ENCODE peak calls at places on chromosomes 4 and X, in four cellular contexts. R, Q, B and G are unnamed samples.
A peak's percentile ranks its signal among the peaks of the same experiment; 100 is the strongest.

GRCh38 chr4:74218201-74218600 is 60.3 kb downstream of the MTHFD2L start:
- DNase-seq in R (no peak), Q (no peak), B (no peak), G (no peak)

GRCh38 chrX:2627272-2627867 is 63.7 kb upstream of the CD99 start:
- DNase-seq in R (no peak), Q (peak; percentile 17), B (no peak), G (no peak)

GRCh38 chrX:4670606-4671005 is 957.2 kb upstream of the PRKX start:
- DNase-seq in R (no peak), Q (no peak), B (no peak), G (no peak)

GRCh38 chrX:132025085-132025484 is 2.0 kb downstream of the STK26 start:
- DNase-seq in R (no peak), Q (no peak), B (no peak), G (no peak)

GRCh38 chr4:101331017-101331416 is 16.3 kb downstream of the PPP3CA start:
- DNase-seq in R (no peak), Q (no peak), B (no peak), G (no peak)

GRCh38 chr4:25552580-25553271 is 102.9 kb upstream of the SLC34A2 start:
- DNase-seq in R (no peak), Q (no peak), B (no peak), G (peak; percentile 6)

GRCh38 chr4:147108409-147108808 is 162.7 kb upstream of the TTC29 start:
- DNase-seq in R (no peak), Q (no peak), B (no peak), G (no peak)

GRCh38 chrX:135625995-135626394 is 87.4 kb upstream of the CT45A1 start:
- DNase-seq in R (no peak), Q (peak; percentile 9), B (no peak), G (no peak)

GRCh38 chr4:168440442-168441264 is 39.6 kb downstream of the DDX60L start:
- DNase-seq in R (no peak), Q (no peak), B (no peak), G (no peak)

GRCh38 chr4:6768539-6768905 is 14.0 kb upstream of the KIAA0232 start:
- DNase-seq in R (no peak), Q (no peak), B (no peak), G (no peak)

GRCh38 chr4:183658362-183659028 is 490 bp downstream of the RWDD4 start:
- DNase-seq in R (no peak), Q (peak; percentile 62), B (peak; percentile 8), G (no peak)

GRCh38 chr4:96593422-96593821 is 753.5 kb downstream of the PDHA2 start:
- DNase-seq in R (no peak), Q (no peak), B (no peak), G (no peak)

GRCh38 chr4:78667764-78668163 is 108.4 kb upstream of the BMP2K start:
- DNase-seq in R (no peak), Q (no peak), B (no peak), G (no peak)

GRCh38 chrX:115348440-115349225 is 59.1 kb downstream of the LUZP4 start:
- DNase-seq in R (no peak), Q (no peak), B (no peak), G (no peak)

GRCh38 chr4:40693946-40694345 is 55.8 kb upstream of the NSUN7 start:
- DNase-seq in R (no peak), Q (no peak), B (no peak), G (no peak)

GRCh38 chrX:124098089-124098488 is 136.6 kb downstream of the STAG2 start:
- DNase-seq in R (no peak), Q (no peak), B (no peak), G (no peak)

GRCh38 chr4:15636818-15637217 is 18.3 kb downstream of the FBXL5 start:
- DNase-seq in R (no peak), Q (no peak), B (no peak), G (no peak)

GRCh38 chr4:174105202-174105601 is 178.3 kb downstream of the FBXO8 start:
- DNase-seq in R (no peak), Q (no peak), B (no peak), G (no peak)

GRCh38 chr4:59994118-59994517 is 1206.0 kb upstream of the ADGRL3 start:
- DNase-seq in R (no peak), Q (no peak), B (no peak), G (no peak)

GRCh38 chr4:5395781-5396180 is 312.6 kb downstream of the EVC2 start:
- DNase-seq in R (no peak), Q (no peak), B (no peak), G (no peak)

GRCh38 chr4:71864380-71864779 is 80.5 kb upstream of the GC start:
- DNase-seq in R (no peak), Q (no peak), B (no peak), G (no peak)

GRCh38 chr4:82983450-82983849 is 27.2 kb downstream of the LIN54 start:
- DNase-seq in R (no peak), Q (no peak), B (no peak), G (no peak)

GRCh38 chr4:82988323-82988832 is 22.2 kb downstream of the LIN54 start:
- DNase-seq in R (no peak), Q (no peak), B (no peak), G (no peak)

GRCh38 chr4:82981116-82981515 is 29.5 kb downstream of the LIN54 start:
- DNase-seq in R (no peak), Q (no peak), B (no peak), G (no peak)

GRCh38 chr4:82989567-82990429 is 20.8 kb downstream of the LIN54 start:
- DNase-seq in R (no peak), Q (no peak), B (no peak), G (no peak)

GRCh38 chr4:82984459-82984858 is 26.2 kb downstream of the LIN54 start:
- DNase-seq in R (no peak), Q (peak; percentile 28), B (no peak), G (peak; percentile 4)
- TF ChIP-seq POLR2A in R (no peak), Q (no peak), B (no peak), G (no peak)

DNA sequence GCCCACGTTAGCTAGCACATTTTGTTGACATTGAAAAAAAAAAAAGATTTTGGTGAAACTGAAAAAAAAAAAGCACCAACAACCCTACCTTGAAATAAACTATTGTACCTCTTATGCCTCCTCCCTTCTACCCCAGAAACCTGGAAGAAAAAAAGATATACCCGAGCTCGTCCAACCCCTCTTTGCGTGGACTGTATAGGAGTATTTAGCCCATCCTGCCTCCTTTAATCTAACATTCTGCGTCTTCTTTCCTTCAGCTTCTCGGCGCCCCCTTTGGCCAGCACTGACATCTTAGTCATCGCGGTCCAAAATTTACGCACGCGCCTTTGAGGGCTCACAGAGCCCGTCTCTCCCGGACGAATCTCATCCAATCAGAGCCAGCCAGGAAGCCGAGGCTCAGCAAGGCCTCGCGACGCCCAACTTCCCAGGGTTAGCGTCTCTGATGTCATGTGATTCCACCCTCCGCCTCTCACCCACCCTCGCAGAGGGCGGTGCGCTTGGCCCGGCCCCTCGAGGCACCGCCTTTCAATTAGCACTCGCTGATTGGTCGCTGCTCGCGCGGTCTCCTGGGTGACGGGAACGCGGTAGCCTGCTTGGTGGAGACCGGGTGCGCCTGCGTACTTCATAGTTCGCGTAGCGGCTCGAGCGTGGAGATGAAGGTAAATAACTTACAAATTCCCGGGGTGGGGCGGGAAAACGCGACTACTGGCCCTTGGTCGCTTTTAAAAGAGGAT is at the start of gene WDR19:
- DNase-seq in R (peak; percentile 96), Q (peak; percentile 99), B (peak; percentile 98), G (peak; percentile 71)
- TF ChIP-seq POLR2A in R (no peak), Q (no peak), B (no peak), G (no peak)

GRCh38 chr4:158796370-158797140 is 27.7 kb downstream of the FNIP2 start:
- DNase-seq in R (no peak), Q (no peak), B (no peak), G (no peak)
- TF ChIP-seq POLR2A in R (no peak), Q (no peak), B (no peak), G (no peak)

DNA sequence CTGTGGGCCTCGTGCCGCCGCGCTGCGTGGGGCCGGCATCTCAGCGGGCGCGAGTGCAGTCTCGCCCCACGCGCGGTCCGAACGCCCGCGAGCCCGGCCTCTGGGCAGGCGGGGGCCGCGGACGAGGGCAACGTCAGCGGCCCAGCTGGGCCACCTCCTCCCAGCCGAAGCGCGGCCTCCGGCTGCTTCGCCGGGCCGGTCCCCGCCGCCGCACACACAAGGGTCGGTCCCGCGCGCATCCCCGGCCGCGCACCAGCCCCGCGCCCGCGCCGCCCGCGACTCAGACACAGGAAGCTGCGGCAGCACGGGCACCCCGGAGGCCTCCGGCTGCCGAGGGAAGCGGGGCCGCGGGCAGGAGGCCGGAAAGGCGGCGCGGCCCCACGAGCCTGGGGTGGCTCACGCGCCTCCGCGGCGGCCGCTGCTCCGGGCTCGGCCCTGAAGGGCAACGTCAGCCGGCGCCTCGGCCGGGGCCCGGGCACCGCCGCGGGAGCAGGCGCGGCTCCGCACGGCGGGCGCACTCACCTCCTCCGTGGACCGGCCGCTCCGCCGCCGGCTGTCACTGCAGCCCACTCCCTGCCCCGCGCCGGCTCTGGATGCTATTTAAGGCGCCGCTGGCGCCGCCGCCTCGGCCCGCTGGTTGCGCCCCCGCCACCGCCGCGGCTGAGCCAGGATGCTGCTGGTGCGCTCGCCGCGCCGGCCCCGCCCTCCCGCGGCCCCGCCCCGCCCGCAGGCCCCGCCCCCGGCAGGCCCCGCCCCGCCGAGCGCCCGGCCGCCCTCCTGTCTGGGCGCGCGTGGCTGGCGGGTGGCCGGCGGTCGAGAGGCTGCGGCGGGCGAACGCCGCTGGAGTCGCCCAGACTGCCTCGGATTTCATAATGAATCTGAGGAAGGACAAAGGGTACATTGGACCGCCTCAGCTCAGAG is at the start of gene ACSL1:
- DNase-seq in R (peak; percentile 8), Q (peak; percentile 96), B (peak; percentile 85), G (peak; percentile 68)
- TF ChIP-seq POLR2A in R (no peak), Q (no peak), B (peak; percentile 97), G (peak; percentile 68)

GRCh38 chrX:110321081-110321480 is 3.2 kb upstream of the AMMECR1 start:
- DNase-seq in R (no peak), Q (no peak), B (no peak), G (no peak)
- TF ChIP-seq POLR2A in R (no peak), Q (no peak), B (no peak), G (no peak)

GRCh38 chrX:155242300-155242699 is 22.0 kb downstream of the RAB39B start:
- DNase-seq in R (no peak), Q (no peak), B (no peak), G (no peak)
- TF ChIP-seq POLR2A in R (no peak), Q (no peak), B (no peak), G (no peak)